ENCODE peak calls at places on chromosome 11, in ten cellular contexts. F is cardiac muscle cell, M is astrocyte of the cerebellum, K is lower leg skin, U is HCT116, N is choroid plexus epithelial cell, E is mesothelial cell of epicardium, W is fibroblast of lung, O is uterus, R is gastrocnemius medialis. J is an unnamed sample.

GRCh38 chr11:130103296-130103814 is 33.7 kb downstream of the APLP2 start:
- DNase-seq in F (no peak), M (peak), K (no peak), U (no peak), N (peak), E (no peak), W (peak), O (no peak), R (no peak), J (no peak)

GRCh38 chr11:124798991-124799383 is 1.2 kb downstream of the MSANTD2 start:
- DNase-seq in F (peak), M (peak), K (no peak), U (no peak), N (peak), E (no peak), W (peak), O (no peak), R (no peak), J (no peak)

GRCh38 chr11:3853545-3853842 is 2.0 kb upstream of the STIM1 start:
- DNase-seq in F (no peak), M (no peak), K (no peak), U (no peak), N (no peak), E (no peak), W (no peak), O (no peak), R (no peak), J (no peak)

GRCh38 chr11:116148056-116148455 is 624.7 kb downstream of the BUD13 start:
- DNase-seq in F (peak), M (no peak), K (peak), U (no peak), N (no peak), E (no peak), W (no peak), O (no peak), R (no peak), J (no peak)

GRCh38 chr11:86755196-86755595 is 45.1 kb upstream of the PRSS23 start:
- DNase-seq in F (no peak), M (no peak), K (no peak), U (no peak), N (no peak), E (no peak), W (no peak), O (no peak), R (no peak), J (no peak)

GRCh38 chr11:128315933-128316332 is 271.4 kb downstream of the ETS1 start:
- DNase-seq in F (no peak), M (no peak), K (no peak), U (no peak), N (no peak), E (no peak), W (no peak), O (no peak), R (no peak), J (no peak)

GRCh38 chr11:128261011-128261421 is 326.3 kb downstream of the ETS1 start:
- DNase-seq in F (no peak), M (no peak), K (no peak), U (no peak), N (no peak), E (no peak), W (no peak), O (no peak), R (no peak), J (no peak)

GRCh38 chr11:2796091-2796490 is 89.5 kb downstream of the CDKN1C start:
- DNase-seq in F (no peak), M (no peak), K (peak), U (no peak), N (no peak), E (peak), W (no peak), O (peak), R (peak), J (peak)

GRCh38 chr11:12598330-12599256 is 75.6 kb upstream of the TEAD1 start:
- DNase-seq in F (no peak), M (no peak), K (no peak), U (no peak), N (peak), E (no peak), W (peak), O (no peak), R (no peak), J (no peak)

GRCh38 chr11:44595964-44596381 is 30.5 kb downstream of the CD82 start:
- DNase-seq in F (no peak), M (no peak), K (no peak), U (no peak), N (no peak), E (no peak), W (peak), O (no peak), R (peak), J (no peak)

GRCh38 chr11:125272092-125272491 is 107.5 kb downstream of the PKNOX2 start:
- DNase-seq in F (no peak), M (no peak), K (no peak), U (no peak), N (peak), E (no peak), W (peak), O (no peak), R (no peak), J (no peak)

GRCh38 chr11:64916040-64916847 is 765 bp downstream of the ATG2A start:
- DNase-seq in F (no peak), M (no peak), K (peak), U (no peak), N (peak), E (no peak), W (peak), O (peak), R (peak), J (no peak)

GRCh38 chr11:107733518-107733917 is 21.7 kb upstream of the SLN start:
- DNase-seq in F (no peak), M (no peak), K (no peak), U (no peak), N (no peak), E (no peak), W (peak), O (no peak), R (no peak), J (no peak)

GRCh38 chr11:66725114-66725513 is 3.9 kb downstream of the SPTBN2 start:
- DNase-seq in F (no peak), M (no peak), K (no peak), U (no peak), N (no peak), E (no peak), W (no peak), O (no peak), R (no peak), J (no peak)

GRCh38 chr11:3947084-3947483 is 91.6 kb downstream of the STIM1 start:
- DNase-seq in F (peak), M (no peak), K (no peak), U (no peak), N (peak), E (no peak), W (peak), O (peak), R (peak), J (no peak)

GRCh38 chr11:68990995-68991780 is 10.4 kb upstream of the MRGPRD start:
- DNase-seq in F (no peak), M (no peak), K (peak), U (no peak), N (no peak), E (no peak), W (no peak), O (no peak), R (no peak), J (peak)

GRCh38 chr11:68948948-68949347 is 31.8 kb downstream of the MRGPRD start:
- DNase-seq in F (no peak), M (no peak), K (no peak), U (no peak), N (no peak), E (no peak), W (peak), O (no peak), R (no peak), J (no peak)

GRCh38 chr11:112524808-112525207 is 264.1 kb upstream of the PLET1 start:
- DNase-seq in F (no peak), M (no peak), K (no peak), U (no peak), N (no peak), E (no peak), W (no peak), O (no peak), R (peak), J (no peak)

GRCh38 chr11:17389205-17389956 is 922 bp upstream of the KCNJ11 start:
- DNase-seq in F (peak), M (no peak), K (peak), U (peak), N (peak), E (peak), W (peak), O (peak), R (peak), J (peak)

GRCh38 chr11:130206141-130206540 is 46.6 kb downstream of the ST14 start:
- DNase-seq in F (no peak), M (no peak), K (peak), U (no peak), N (no peak), E (no peak), W (no peak), O (no peak), R (no peak), J (no peak)

GRCh38 chr11:69752890-69753289 is 22.3 kb downstream of the FGF4 start:
- DNase-seq in F (no peak), M (no peak), K (no peak), U (no peak), N (no peak), E (no peak), W (no peak), O (no peak), R (no peak), J (no peak)

GRCh38 chr11:87223816-87224215 is 186.1 kb downstream of the TMEM135 start:
- DNase-seq in F (no peak), M (peak), K (no peak), U (no peak), N (peak), E (no peak), W (peak), O (no peak), R (no peak), J (no peak)

GRCh38 chr11:67463186-67463585 is 5.9 kb downstream of the TMEM134 start:
- DNase-seq in F (no peak), M (no peak), K (no peak), U (no peak), N (no peak), E (no peak), W (no peak), O (no peak), R (no peak), J (no peak)

GRCh38 chr11:25317221-25317620 is 820.4 kb downstream of the LUZP2 start:
- DNase-seq in F (no peak), M (no peak), K (no peak), U (no peak), N (no peak), E (no peak), W (peak), O (no peak), R (no peak), J (no peak)

GRCh38 chr11:58576792-58577440 is 1.3 kb upstream of the LPXN start:
- DNase-seq in F (no peak), M (peak), K (no peak), U (no peak), N (peak), E (no peak), W (peak), O (no peak), R (no peak), J (no peak)

GRCh38 chr11:74470526-74470925 is 3.2 kb upstream of the KCNE3 start:
- DNase-seq in F (no peak), M (no peak), K (peak), U (no peak), N (no peak), E (no peak), W (no peak), O (no peak), R (no peak), J (no peak)

GRCh38 chr11:1643146-1643690 is 13.6 kb downstream of the KRTAP5-5 start:
- DNase-seq in F (no peak), M (no peak), K (no peak), U (no peak), N (no peak), E (no peak), W (no peak), O (no peak), R (no peak), J (no peak)

GRCh38 chr11:45665206-45665932 is at the start of gene CHST1:
- DNase-seq in F (peak), M (no peak), K (no peak), U (no peak), N (peak), E (no peak), W (peak), O (peak), R (peak), J (peak)

GRCh38 chr11:65958774-65959420 is 2.6 kb upstream of the SART1 start:
- DNase-seq in F (peak), M (no peak), K (no peak), U (no peak), N (no peak), E (no peak), W (no peak), O (no peak), R (no peak), J (no peak)

GRCh38 chr11:116458546-116458945 is 314.2 kb downstream of the BUD13 start:
- DNase-seq in F (no peak), M (no peak), K (no peak), U (no peak), N (no peak), E (no peak), W (no peak), O (no peak), R (no peak), J (no peak)

GRCh38 chr11:35626511-35626910 is 8.3 kb downstream of the FJX1 start:
- DNase-seq in F (no peak), M (no peak), K (no peak), U (no peak), N (no peak), E (no peak), W (no peak), O (no peak), R (no peak), J (no peak)

GRCh38 chr11:103709366-103709765 is 327.1 kb upstream of the DDI1 start:
- DNase-seq in F (no peak), M (no peak), K (no peak), U (no peak), N (no peak), E (no peak), W (no peak), O (no peak), R (no peak), J (no peak)

GRCh38 chr11:79441159-79441875 is 487 bp upstream of the TENM4 start:
- DNase-seq in F (no peak), M (no peak), K (no peak), U (no peak), N (no peak), E (no peak), W (peak), O (no peak), R (no peak), J (no peak)

GRCh38 chr11:79439893-79440450 is 858 bp downstream of the TENM4 start:
- DNase-seq in F (peak), M (no peak), K (peak), U (no peak), N (peak), E (peak), W (no peak), O (peak), R (no peak), J (peak)

GRCh38 chr11:79438631-79439429 is 2.0 kb downstream of the TENM4 start:
- DNase-seq in F (peak), M (no peak), K (peak), U (no peak), N (peak), E (no peak), W (peak), O (peak), R (no peak), J (no peak)

GRCh38 chr11:79439430-79439892 is 1.4 kb downstream of the TENM4 start:
- DNase-seq in F (no peak), M (no peak), K (peak), U (no peak), N (peak), E (no peak), W (peak), O (no peak), R (no peak), J (no peak)

DNA sequence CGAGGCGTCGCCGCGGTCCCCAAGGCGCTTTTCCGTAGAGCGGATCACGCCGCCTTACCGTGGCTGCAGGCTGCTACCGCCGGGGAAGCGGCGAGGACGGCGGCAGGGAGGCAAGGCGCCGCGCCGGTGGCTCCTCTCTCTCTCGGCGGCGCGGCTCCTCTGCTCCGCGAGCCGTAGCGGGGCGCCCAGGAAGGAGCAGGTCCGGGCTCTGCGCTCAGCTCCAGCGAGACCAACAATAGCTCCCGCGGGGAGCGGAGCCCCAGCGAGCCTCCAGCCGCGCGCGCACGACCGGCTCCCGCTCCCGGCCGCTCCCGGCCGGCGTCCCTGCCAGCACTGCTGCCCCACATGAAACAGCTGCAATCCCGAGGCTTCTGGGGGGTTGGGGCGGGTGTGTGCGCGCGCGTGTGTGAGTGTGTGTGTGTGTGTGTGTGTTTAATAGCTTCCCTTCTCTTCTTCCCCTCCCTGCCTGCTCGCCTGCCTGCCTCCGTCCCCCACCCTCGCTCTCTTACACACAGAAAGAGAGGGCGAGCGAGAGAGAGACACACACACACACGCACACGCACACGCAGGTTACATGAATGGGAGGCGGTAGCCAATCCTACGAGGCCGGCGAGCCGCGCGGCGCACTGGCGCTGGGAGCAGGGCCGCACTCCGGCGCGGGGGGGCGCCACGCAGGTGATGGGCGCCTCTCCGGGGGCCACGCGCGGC is at the start of gene TENM4:
- DNase-seq in F (peak), M (peak), K (peak), U (no peak), N (peak), E (peak), W (peak), O (peak), R (peak), J (peak)
- TF ChIP-seq CTCF in F (no peak), M (peak), K (no peak), U (no peak), N (no peak), E (peak), W (peak), O (no peak), R (no peak), J (peak)

DNA sequence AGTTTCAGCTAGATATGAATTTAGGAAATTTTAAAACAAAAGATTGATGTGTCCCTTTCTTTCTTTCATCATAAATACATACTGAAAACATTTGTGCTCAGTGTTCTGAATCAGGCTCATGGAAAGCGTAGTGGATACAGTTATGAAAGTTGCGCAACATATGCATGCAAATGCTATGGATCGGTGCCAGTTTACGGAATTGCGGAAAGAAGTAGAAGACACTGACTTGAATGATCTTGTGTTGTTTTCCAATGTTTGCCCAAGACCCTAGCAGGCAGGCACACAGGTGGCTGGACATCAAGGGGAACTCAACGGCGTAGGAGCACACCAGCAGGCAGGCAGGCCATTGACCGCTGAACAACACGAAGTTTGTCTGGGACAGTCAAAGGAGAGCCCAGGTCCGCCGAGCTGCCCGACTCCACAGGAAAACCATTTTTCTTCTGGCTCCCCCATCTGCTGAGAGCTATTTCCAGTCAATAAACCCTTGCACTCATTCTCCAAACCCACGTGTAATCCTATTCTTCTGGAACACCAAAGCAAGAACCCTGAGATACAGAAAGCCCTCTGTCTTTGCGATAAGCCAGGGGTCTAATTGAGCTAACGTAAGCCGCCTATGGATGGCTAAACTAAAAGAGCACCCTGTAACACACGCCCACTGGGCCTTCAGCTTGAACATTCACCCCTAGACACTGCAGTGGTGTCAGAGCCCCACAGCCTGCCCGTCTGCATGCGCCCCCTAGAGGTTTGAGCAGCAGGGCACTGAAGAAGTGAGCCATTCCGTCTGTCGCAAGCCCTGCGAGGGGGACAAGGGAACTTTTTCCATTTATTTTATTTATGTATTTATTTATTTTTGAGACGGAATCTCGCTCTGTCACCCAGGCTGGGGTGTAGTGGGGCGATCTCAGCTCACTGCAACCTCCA is 7.4 kb upstream of the BIRC3 start:
- DNase-seq in F (no peak), M (no peak), K (no peak), U (no peak), N (no peak), E (no peak), W (no peak), O (no peak), R (no peak), J (no peak)
- TF ChIP-seq CTCF in F (no peak), M (no peak), K (no peak), U (peak), N (no peak), E (peak), W (no peak), O (no peak), R (no peak), J (peak)

GRCh38 chr11:88439356-88439755 is 101.8 kb upstream of the CTSC start:
- DNase-seq in F (no peak), M (no peak), K (no peak), U (no peak), N (no peak), E (no peak), W (no peak), O (no peak), R (no peak), J (no peak)

GRCh38 chr11:88433546-88434230 is 96.2 kb upstream of the CTSC start:
- DNase-seq in F (no peak), M (no peak), K (no peak), U (no peak), N (no peak), E (no peak), W (no peak), O (no peak), R (no peak), J (no peak)

GRCh38 chr11:88431675-88432341 is 94.3 kb upstream of the CTSC start:
- DNase-seq in F (no peak), M (no peak), K (no peak), U (no peak), N (no peak), E (no peak), W (no peak), O (no peak), R (no peak), J (no peak)

GRCh38 chr11:88435405-88435804 is 97.9 kb upstream of the CTSC start:
- DNase-seq in F (no peak), M (no peak), K (no peak), U (no peak), N (peak), E (no peak), W (no peak), O (no peak), R (no peak), J (no peak)

GRCh38 chr11:88434333-88434976 is 96.9 kb upstream of the CTSC start:
- DNase-seq in F (no peak), M (no peak), K (no peak), U (no peak), N (no peak), E (no peak), W (no peak), O (no peak), R (no peak), J (no peak)
- TF ChIP-seq CTCF in F (no peak), M (no peak), K (no peak), U (no peak), N (no peak), E (no peak), W (no peak), O (no peak), R (no peak), J (no peak)

DNA sequence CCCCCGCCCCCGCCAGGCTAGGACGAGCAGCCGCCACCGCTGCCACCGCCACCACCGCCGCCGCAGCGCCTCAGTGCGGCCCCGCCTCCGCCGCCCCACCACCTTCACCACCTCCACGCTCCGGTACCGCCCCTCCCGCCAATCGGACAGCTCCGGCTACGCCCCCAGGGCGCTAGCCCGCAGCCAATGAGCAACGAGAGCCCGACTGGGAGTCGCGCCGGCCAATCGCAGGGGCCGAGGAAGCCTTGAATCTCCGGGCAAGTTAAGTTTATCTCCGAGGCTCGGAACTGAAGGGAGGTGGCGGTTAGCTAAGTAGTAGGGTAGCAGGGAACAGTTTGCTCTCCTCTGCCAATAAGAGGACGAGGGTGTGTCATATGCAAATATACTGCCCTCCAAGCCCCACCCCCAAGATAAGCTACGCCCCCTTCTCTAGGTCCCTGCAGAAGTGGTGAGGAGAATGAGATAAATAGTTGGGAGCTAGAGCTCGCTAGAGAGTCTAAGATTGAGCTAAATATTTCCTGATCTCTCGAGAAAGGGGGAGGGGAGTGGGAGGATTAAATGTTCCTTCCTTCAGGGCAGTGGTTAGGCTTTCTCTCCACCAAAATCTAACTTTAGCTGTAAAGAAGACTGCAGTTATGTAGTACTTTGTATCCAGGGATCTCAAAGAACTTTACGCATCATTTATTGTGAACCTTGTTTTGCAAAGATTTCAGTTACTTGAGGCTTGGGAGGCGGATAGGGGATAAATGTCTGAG is at the start of gene SESN3:
- DNase-seq in F (peak), M (peak), K (peak), U (peak), N (peak), E (peak), W (peak), O (peak), R (peak), J (peak)
- TF ChIP-seq CTCF in F (peak), M (peak), K (no peak), U (no peak), N (peak), E (no peak), W (no peak), O (no peak), R (no peak), J (no peak)

J was measured in progenitor cell of endocrine pancreas.